ENCODE peak calls at places on chromosomes 13 and 19, in four cellular contexts. One of them, this sample, is unnamed. For H3K27me3, the result is how much of the 10 kb centered on the place peaks cover.

GRCh38 chr19:2101417-2102335 is 5.0 kb downstream of the IZUMO4 start:
- DNase-seq in transverse colon: no peak
- DNase-seq in pancreas: no peak
- DNase-seq in stomach: no peak
- DNase-seq in this sample: no peak

GRCh38 chr19:4172861-4173473 is 9.4 kb downstream of the SIRT6 start:
- DNase-seq in stomach: peak
- DNase-seq in pancreas: peak
- DNase-seq in transverse colon: peak
- DNase-seq in this sample: no peak

GRCh38 chr13:35741657-35742056 is 265.2 kb upstream of the MAB21L1 start:
- DNase-seq in pancreas: no peak
- DNase-seq in transverse colon: no peak
- DNase-seq in stomach: no peak
- DNase-seq in this sample: no peak

GRCh38 chr13:95099541-95099940 is 201.7 kb downstream of the ABCC4 start:
- DNase-seq in transverse colon: no peak
- DNase-seq in stomach: peak
- DNase-seq in pancreas: no peak
- DNase-seq in this sample: peak

GRCh38 chr19:45782820-45783785 is 813 bp upstream of the DMPK start:
- DNase-seq in transverse colon: peak
- DNase-seq in pancreas: no peak
- DNase-seq in stomach: no peak
- DNase-seq in this sample: no peak

GRCh38 chr19:3513198-3514140 is 7.4 kb downstream of the FZR1 start:
- DNase-seq in stomach: peak
- DNase-seq in transverse colon: no peak
- DNase-seq in pancreas: peak
- DNase-seq in this sample: no peak

GRCh38 chr19:8131517-8131916 is 17.9 kb downstream of the FBN3 start:
- DNase-seq in stomach: no peak
- DNase-seq in transverse colon: no peak
- DNase-seq in pancreas: no peak
- DNase-seq in this sample: no peak

GRCh38 chr19:5687360-5688198 is 2.5 kb upstream of the RPL36 start:
- DNase-seq in stomach: no peak
- DNase-seq in pancreas: peak
- DNase-seq in transverse colon: no peak
- DNase-seq in this sample: no peak

GRCh38 chr19:31613683-31614219 is 264.5 kb upstream of the TSHZ3 start:
- DNase-seq in stomach: no peak
- DNase-seq in pancreas: no peak
- DNase-seq in transverse colon: no peak
- DNase-seq in this sample: no peak

GRCh38 chr19:41599175-41599966 is 23.4 kb downstream of the CEACAM21 start:
- DNase-seq in transverse colon: no peak
- DNase-seq in stomach: peak
- DNase-seq in pancreas: no peak
- DNase-seq in this sample: no peak

GRCh38 chr13:31629085-31629785 is 110.1 kb upstream of the RXFP2 start:
- DNase-seq in transverse colon: no peak
- DNase-seq in stomach: no peak
- DNase-seq in pancreas: no peak
- DNase-seq in this sample: no peak

GRCh38 chr13:40102854-40103253 is 447.4 kb downstream of the COG6 start:
- DNase-seq in stomach: peak
- DNase-seq in transverse colon: no peak
- DNase-seq in pancreas: no peak
- DNase-seq in this sample: peak

GRCh38 chr19:48713864-48714755 is 5.4 kb downstream of the MAMSTR start:
- DNase-seq in stomach: peak
- DNase-seq in pancreas: peak
- DNase-seq in transverse colon: peak
- DNase-seq in this sample: peak

GRCh38 chr19:28242317-28242927 is 970.5 kb downstream of the UQCRFS1 start:
- DNase-seq in pancreas: no peak
- DNase-seq in stomach: no peak
- DNase-seq in transverse colon: peak
- DNase-seq in this sample: no peak

GRCh38 chr19:48874309-48875135 is 2.3 kb downstream of the PPP1R15A start:
- DNase-seq in pancreas: no peak
- DNase-seq in stomach: peak
- DNase-seq in transverse colon: peak
- DNase-seq in this sample: no peak

GRCh38 chr19:47176627-47177090 is 46.0 kb downstream of the SAE1 start:
- DNase-seq in transverse colon: no peak
- DNase-seq in stomach: no peak
- DNase-seq in pancreas: no peak
- DNase-seq in this sample: peak

GRCh38 chr13:98797456-98797855 is 45.0 kb upstream of the SLC15A1 start:
- DNase-seq in pancreas: no peak
- DNase-seq in stomach: no peak
- DNase-seq in transverse colon: no peak
- DNase-seq in this sample: no peak

GRCh38 chr19:51365211-51366049 is 758 bp downstream of the ETFB start:
- DNase-seq in stomach: peak
- DNase-seq in pancreas: no peak
- DNase-seq in transverse colon: peak
- DNase-seq in this sample: no peak

GRCh38 chr19:50428768-50429463 is 3.8 kb upstream of the MYBPC2 start:
- DNase-seq in stomach: no peak
- DNase-seq in pancreas: no peak
- DNase-seq in transverse colon: no peak
- DNase-seq in this sample: no peak

GRCh38 chr13:106376411-106377112 is 158.9 kb downstream of the EFNB2 start:
- DNase-seq in transverse colon: no peak
- DNase-seq in stomach: peak
- DNase-seq in pancreas: no peak
- DNase-seq in this sample: peak

GRCh38 chr13:45185286-45185685 is 15.6 kb downstream of the KCTD4 start:
- DNase-seq in pancreas: no peak
- DNase-seq in stomach: no peak
- DNase-seq in transverse colon: no peak
- DNase-seq in this sample: no peak

GRCh38 chr19:19662866-19663291 is 597 bp downstream of the ATP13A1 start:
- DNase-seq in pancreas: no peak
- DNase-seq in stomach: no peak
- DNase-seq in transverse colon: no peak
- DNase-seq in this sample: no peak

GRCh38 chr13:113192902-113193301 is 15.6 kb downstream of the PCID2 start:
- DNase-seq in stomach: no peak
- DNase-seq in transverse colon: no peak
- DNase-seq in pancreas: no peak
- DNase-seq in this sample: no peak

GRCh38 chr13:28606466-28606865 is 52.5 kb upstream of the POMP start:
- DNase-seq in transverse colon: no peak
- DNase-seq in pancreas: no peak
- DNase-seq in stomach: no peak
- DNase-seq in this sample: no peak

GRCh38 chr13:60001892-60002291 is 161.8 kb downstream of the DIAPH3 start:
- DNase-seq in transverse colon: no peak
- DNase-seq in pancreas: no peak
- DNase-seq in stomach: no peak
- DNase-seq in this sample: no peak

GRCh38 chr13:98143601-98144500 is 957 bp downstream of the FARP1 start:
- DNase-seq in stomach: no peak
- DNase-seq in pancreas: peak
- DNase-seq in transverse colon: peak
- DNase-seq in this sample: no peak

GRCh38 chr19:32287811-32288227 is 57.6 kb upstream of the ZNF507 start:
- DNase-seq in stomach: peak
- DNase-seq in transverse colon: peak
- DNase-seq in pancreas: peak
- DNase-seq in this sample: no peak

GRCh38 chr19:50368649-50369570 is 3.5 kb upstream of the NAPSA start:
- DNase-seq in stomach: peak
- DNase-seq in transverse colon: peak
- DNase-seq in pancreas: peak
- DNase-seq in this sample: no peak

GRCh38 chr13:23436680-23437079 is 3.2 kb upstream of the SACS start:
- DNase-seq in pancreas: no peak
- DNase-seq in stomach: no peak
- DNase-seq in transverse colon: no peak
- DNase-seq in this sample: no peak

DNA sequence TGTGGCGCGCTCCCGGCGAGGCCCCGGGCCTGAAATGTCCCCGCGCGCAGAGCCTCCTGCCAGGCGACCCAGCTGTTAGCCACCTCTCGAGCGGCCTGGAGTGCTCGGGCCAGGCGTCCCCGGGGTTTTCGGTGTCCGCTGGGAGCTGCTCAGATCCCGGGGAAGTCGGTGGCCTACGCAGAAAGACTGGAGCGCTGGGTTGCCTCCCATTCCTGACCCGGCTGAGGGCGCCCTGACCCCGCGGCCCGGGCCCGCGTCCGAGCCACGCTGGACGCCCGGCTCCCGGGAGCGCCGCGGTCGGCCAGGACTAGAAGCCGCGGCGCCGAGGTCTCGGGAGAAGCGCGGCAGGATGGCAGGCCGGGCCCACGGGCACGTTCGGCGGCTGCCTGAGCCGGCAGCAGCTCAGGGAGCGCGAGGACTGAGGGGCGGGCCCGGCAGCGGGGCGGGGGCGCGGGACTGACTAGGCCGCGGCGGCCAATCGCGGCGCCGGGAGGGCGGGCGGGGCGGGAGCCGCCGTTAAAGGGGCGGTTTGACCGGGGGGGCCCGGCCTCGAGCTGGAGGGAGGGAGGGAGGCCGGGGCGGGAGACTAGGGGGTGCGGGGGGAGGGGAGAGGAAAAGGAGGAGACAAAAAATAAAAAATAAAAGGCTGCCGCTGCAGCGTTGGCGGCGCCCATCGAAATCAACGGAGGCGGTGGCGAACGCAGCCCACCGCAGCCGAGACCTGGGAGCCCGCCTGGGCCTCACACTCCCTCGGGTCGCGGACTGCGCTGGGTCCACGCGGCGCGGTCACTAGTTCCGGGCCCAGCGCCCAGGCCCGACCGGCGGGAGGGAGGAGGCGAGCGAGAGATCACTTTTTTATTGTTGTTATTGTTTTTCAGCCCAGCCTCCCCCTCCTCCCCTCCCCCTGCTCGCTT is 1.1 kb upstream of the ZIC2 start:
- DNase-seq in stomach: peak
- DNase-seq in pancreas: peak
- DNase-seq in transverse colon: peak
- DNase-seq in this sample: no peak
- H3K4me3 ChIP-seq in stomach: peak
- H3K4me3 ChIP-seq in pancreas: peak
- H3K4me3 ChIP-seq in transverse colon: peak
- H3K4me3 ChIP-seq in this sample: peak

GRCh38 chr19:13238891-13239534 is 88.8 kb downstream of the IER2 start:
- DNase-seq in pancreas: no peak
- DNase-seq in transverse colon: no peak
- DNase-seq in stomach: no peak
- DNase-seq in this sample: no peak

GRCh38 chr19:13240312-13241022 is 90.3 kb downstream of the IER2 start:
- DNase-seq in stomach: no peak
- DNase-seq in transverse colon: no peak
- DNase-seq in pancreas: no peak
- DNase-seq in this sample: no peak

GRCh38 chr19:13231663-13232062 is 81.5 kb downstream of the IER2 start:
- DNase-seq in pancreas: no peak
- DNase-seq in transverse colon: no peak
- DNase-seq in stomach: peak
- DNase-seq in this sample: no peak

GRCh38 chr19:13229246-13229645 is 79.0 kb downstream of the IER2 start:
- DNase-seq in stomach: no peak
- DNase-seq in transverse colon: no peak
- DNase-seq in pancreas: no peak
- DNase-seq in this sample: no peak

DNA sequence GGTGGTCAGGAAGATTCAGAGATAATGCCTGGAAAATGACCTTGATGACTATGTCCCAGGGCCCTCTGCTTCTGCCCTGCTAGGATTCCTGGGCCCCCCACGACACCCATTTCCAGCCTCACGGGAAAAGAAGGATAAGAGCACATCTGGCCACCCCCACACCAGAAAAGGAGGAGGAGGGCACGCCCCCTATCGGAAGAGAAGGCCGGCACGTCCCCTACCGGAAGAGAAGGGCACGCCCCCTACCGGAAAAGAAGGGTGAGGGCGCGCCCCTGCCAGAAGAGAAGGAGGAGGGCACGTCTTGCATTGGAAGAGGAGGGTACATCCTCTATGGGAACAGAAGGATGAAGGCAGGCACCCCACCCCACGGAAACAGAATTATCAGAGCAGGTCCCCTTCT is 84.3 kb downstream of the IER2 start:
- DNase-seq in transverse colon: peak
- DNase-seq in stomach: peak
- DNase-seq in pancreas: peak
- DNase-seq in this sample: no peak
- TF ChIP-seq CTCF in transverse colon: peak
- TF ChIP-seq CTCF in stomach: peak
- TF ChIP-seq CTCF in pancreas: peak
- TF ChIP-seq CTCF in this sample: peak

GRCh38 chr19:322616-323015 is 22.0 kb downstream of the MIER2 start:
- DNase-seq in stomach: no peak
- DNase-seq in pancreas: no peak
- DNase-seq in transverse colon: no peak
- DNase-seq in this sample: no peak

GRCh38 chr19:326851-327250 is 17.7 kb downstream of the MIER2 start:
- DNase-seq in transverse colon: no peak
- DNase-seq in stomach: no peak
- DNase-seq in pancreas: no peak
- DNase-seq in this sample: no peak

GRCh38 chr19:325937-326565 is 18.5 kb downstream of the MIER2 start:
- DNase-seq in stomach: no peak
- DNase-seq in pancreas: no peak
- DNase-seq in transverse colon: no peak
- DNase-seq in this sample: no peak

GRCh38 chr19:325173-325936 is 19.2 kb downstream of the MIER2 start:
- DNase-seq in stomach: no peak
- DNase-seq in pancreas: no peak
- DNase-seq in transverse colon: no peak
- DNase-seq in this sample: no peak

DNA sequence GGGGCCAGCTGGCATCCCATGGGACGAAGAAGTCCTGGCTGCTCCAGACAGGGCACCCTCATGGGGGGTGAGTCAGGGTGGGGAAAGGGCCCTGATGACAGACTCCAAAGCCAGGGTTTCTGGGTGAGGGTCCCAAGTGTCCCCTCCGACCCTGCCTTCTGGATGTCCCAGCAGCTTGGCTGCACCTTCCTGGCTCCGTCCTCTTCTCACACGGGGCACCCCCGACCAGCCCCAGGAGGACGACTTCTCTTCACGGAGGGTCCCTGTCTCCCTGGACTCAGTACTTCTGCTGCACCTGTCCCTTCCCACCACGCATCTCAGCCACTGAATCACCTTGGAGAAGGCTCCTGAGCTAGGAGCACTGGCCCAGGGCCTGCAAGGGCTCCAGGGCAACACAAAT is 19.9 kb downstream of the MIER2 start:
- DNase-seq in transverse colon: no peak
- DNase-seq in stomach: no peak
- DNase-seq in pancreas: no peak
- DNase-seq in this sample: no peak
- H3K27me3 ChIP-seq in transverse colon: under half
- H3K27me3 ChIP-seq in stomach: under half
- H3K27me3 ChIP-seq in pancreas: under half
- H3K27me3 ChIP-seq in this sample: under half

GRCh38 chr13:48403151-48403631 is 9.7 kb downstream of the LPAR6 start:
- DNase-seq in stomach: no peak
- DNase-seq in transverse colon: no peak
- DNase-seq in pancreas: no peak
- DNase-seq in this sample: no peak
- H3K4me3 ChIP-seq in stomach: no peak
- H3K4me3 ChIP-seq in transverse colon: no peak
- H3K4me3 ChIP-seq in pancreas: no peak
- H3K4me3 ChIP-seq in this sample: no peak

This sample was measured in kidney epithelial cell.